ENCODE peak calls at places on chromosomes 6 and 20, in seven cellular contexts. D, V, N, M, W, B and J are unnamed samples.

GRCh38 chr20:36861875-36862801 is 13.8 kb upstream of the TLDC2 start:
- DNase-seq in M (no peak), B (peak), W (peak), N (peak), V (peak), D (no peak), J (peak)

GRCh38 chr6:143953922-143954321 is 54.1 kb downstream of the PLAGL1 start:
- DNase-seq in B (no peak), V (no peak), D (no peak), N (no peak), W (no peak), M (no peak), J (no peak)

GRCh38 chr20:17229256-17229655 is 2.4 kb downstream of the PCSK2 start:
- DNase-seq in D (no peak), V (no peak), M (no peak), B (no peak), N (no peak), W (no peak), J (no peak)

GRCh38 chr6:19478992-19479391 is 358.2 kb upstream of the ID4 start:
- DNase-seq in N (no peak), W (peak), V (no peak), D (no peak), B (no peak), M (no peak), J (peak)

GRCh38 chr20:25195014-25195961 is at the start of gene ENTPD6:
- DNase-seq in W (peak), N (peak), V (peak), M (peak), B (peak), D (peak), J (peak)

GRCh38 chr6:56515081-56515905 is 127.4 kb downstream of the DST start:
- DNase-seq in V (no peak), N (no peak), B (no peak), D (no peak), M (no peak), W (no peak), J (no peak)

GRCh38 chr6:10307476-10307875 is 107.4 kb downstream of the TFAP2A start:
- DNase-seq in V (no peak), M (no peak), B (no peak), D (no peak), W (no peak), N (no peak), J (no peak)

GRCh38 chr6:94769197-94769596 is 808.1 kb upstream of the MANEA start:
- DNase-seq in N (no peak), V (no peak), M (no peak), B (no peak), D (no peak), W (no peak), J (peak)

GRCh38 chr6:39347906-39348585 is 25.5 kb upstream of the KCNK16 start:
- DNase-seq in N (peak), W (peak), B (peak), D (peak), M (peak), V (peak), J (peak)

GRCh38 chr6:106976270-106976669 is 1.7 kb upstream of the CD24 start:
- DNase-seq in B (no peak), V (no peak), N (no peak), D (no peak), M (no peak), W (no peak), J (no peak)

GRCh38 chr6:144093658-144094057 is 1.7 kb downstream of the SF3B5 start:
- DNase-seq in N (no peak), B (no peak), W (no peak), V (no peak), D (no peak), M (no peak), J (no peak)

GRCh38 chr6:2899596-2899995 is 3.5 kb downstream of the SERPINB9 start:
- DNase-seq in W (no peak), M (no peak), B (no peak), D (no peak), V (no peak), N (no peak), J (no peak)

GRCh38 chr6:166341464-166341863 is 881 bp downstream of the SFT2D1 start:
- DNase-seq in V (no peak), N (no peak), W (no peak), B (no peak), M (peak), D (peak), J (no peak)

GRCh38 chr6:169852504-169853195 is 101.2 kb downstream of the ERMARD start:
- DNase-seq in B (peak), M (no peak), D (no peak), V (no peak), W (no peak), N (no peak), J (no peak)
- H3K4me3 ChIP-seq in B (no peak), M (no peak), D (no peak), V (no peak), W (no peak), N (no peak), J (no peak)

GRCh38 chr20:62406635-62407176 is 379 bp downstream of the CABLES2 start:
- DNase-seq in W (no peak), N (no peak), D (no peak), M (no peak), B (no peak), V (no peak), J (no peak)

GRCh38 chr20:62404112-62404665 is 2.9 kb downstream of the CABLES2 start:
- DNase-seq in V (no peak), N (no peak), M (no peak), D (no peak), B (no peak), W (no peak), J (no peak)

GRCh38 chr20:62404761-62405107 is 2.4 kb downstream of the CABLES2 start:
- DNase-seq in W (no peak), D (no peak), V (no peak), N (no peak), B (no peak), M (no peak), J (no peak)

GRCh38 chr20:62405981-62406513 is 1.0 kb downstream of the CABLES2 start:
- DNase-seq in M (no peak), W (no peak), N (no peak), V (no peak), B (no peak), D (no peak), J (no peak)

GRCh38 chr20:62405108-62405980 is 1.7 kb downstream of the CABLES2 start:
- DNase-seq in D (no peak), V (peak), B (no peak), N (peak), W (peak), M (no peak), J (peak)
- H3K4me3 ChIP-seq in D (no peak), V (peak), B (no peak), N (no peak), W (no peak), M (no peak), J (no peak)

GRCh38 chr20:51312480-51312783 is 230.1 kb downstream of the NFATC2 start:
- DNase-seq in V (no peak), M (no peak), N (no peak), D (no peak), W (no peak), B (no peak), J (no peak)
- H3K4me3 ChIP-seq in V (no peak), M (no peak), N (no peak), D (no peak), W (no peak), B (no peak), J (no peak)

DNA sequence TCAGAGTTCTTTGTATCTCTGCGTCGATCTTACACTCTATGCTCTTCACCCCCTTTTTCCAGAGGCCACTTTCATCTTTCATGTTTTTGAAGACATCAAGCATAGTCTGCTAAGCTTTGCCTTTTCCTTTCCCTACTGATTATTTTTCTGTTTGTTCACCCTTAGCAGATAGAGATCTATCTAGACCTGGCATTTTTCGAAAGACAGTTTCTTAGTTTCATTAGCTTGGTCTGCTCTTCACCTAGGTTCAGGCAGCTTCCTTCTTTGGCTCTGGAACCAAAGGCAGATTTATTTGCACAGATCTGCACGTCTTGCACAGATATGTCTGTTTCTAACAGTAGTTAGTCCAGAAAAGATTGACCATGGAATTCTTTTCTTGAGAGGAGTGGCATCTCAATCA is 122.7 kb upstream of the HS3ST5 start:
- DNase-seq in W (no peak), D (no peak), M (no peak), V (no peak), B (no peak), N (no peak), J (no peak)
- H3K4me3 ChIP-seq in W (no peak), D (no peak), M (no peak), V (no peak), B (no peak), N (no peak), J (no peak)

GRCh38 chr20:26209171-26209941 is 512.7 kb upstream of the ZNF337 start:
- DNase-seq in D (peak), B (no peak), N (peak), V (no peak), W (peak), M (peak), J (no peak)
- H3K4me3 ChIP-seq in D (peak), B (peak), N (no peak), V (peak), W (no peak), M (no peak), J (no peak)

DNA sequence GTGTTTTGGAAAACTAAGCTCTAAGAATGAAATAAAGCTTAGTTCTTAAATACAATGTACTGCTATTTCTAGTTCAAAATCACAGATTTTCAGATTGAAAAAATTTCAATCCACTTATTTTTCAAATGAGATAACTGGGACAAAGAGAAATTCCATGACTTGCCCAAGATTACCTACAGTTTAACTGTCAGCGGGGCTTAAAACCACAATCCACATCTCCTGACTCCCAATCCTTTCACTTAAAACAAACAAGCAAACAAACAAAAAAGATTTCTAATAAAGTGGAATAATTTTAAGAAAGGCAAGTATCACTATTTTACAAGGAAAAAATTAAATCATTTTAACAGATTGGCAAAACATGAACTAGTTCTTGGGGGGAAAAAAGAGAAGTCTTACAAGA is 4.2 kb downstream of the PHIP start:
- DNase-seq in N (no peak), W (no peak), B (no peak), M (no peak), D (no peak), V (no peak), J (no peak)
- H3K4me3 ChIP-seq in N (no peak), W (no peak), B (no peak), M (no peak), D (no peak), V (no peak), J (no peak)

DNA sequence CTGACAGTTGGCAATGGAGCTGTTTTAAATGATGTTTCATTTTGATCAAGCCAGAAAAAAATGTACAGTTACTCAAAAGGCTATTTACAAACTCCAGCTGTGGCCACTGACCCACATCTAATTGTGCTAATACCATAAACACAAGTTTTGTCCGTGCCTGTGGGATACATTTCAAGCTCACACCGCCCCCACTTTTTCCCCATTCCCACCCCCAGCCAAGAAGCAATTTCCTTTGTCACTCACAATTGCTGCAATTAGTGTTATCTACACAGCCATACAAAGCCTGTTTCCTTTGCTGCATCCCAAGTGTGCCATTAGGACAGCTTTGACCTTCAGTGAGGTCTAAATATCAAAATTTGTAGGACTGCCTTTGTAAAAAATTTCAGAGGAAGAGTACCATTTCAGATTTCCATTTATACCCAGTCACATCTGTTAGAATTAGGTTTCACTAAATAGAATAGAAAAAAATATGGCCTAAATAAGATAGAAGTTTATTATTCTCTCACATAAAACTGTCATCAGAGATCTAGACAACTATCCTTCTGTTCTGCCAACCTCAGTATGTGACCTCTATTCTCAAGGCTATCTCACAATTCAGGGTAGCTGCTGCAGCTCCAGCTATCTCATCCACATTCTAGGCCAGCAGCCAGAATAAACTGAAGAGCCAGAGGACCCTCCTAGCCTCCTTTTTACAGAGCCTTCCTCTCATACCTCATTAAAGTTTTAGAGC is 202.6 kb downstream of the NFATC2 start:
- DNase-seq in M (no peak), B (no peak), V (no peak), N (no peak), D (no peak), W (no peak), J (peak)
- H3K4me3 ChIP-seq in M (no peak), B (no peak), V (no peak), N (no peak), D (no peak), W (no peak), J (no peak)